ENCODE peak calls at places on chromosomes 13 and 19, in four cellular contexts. One of them, this sample, is unnamed.

GRCh38 chr19:54114340-54114826 is 1.1 kb downstream of the TFPT start:
- DNase-seq in BE2C: peak; percentile 51
- DNase-seq in IMR-90: peak; percentile 18
- DNase-seq in activated B cell treated with CpG ODN at 0.5 μM for 24 hours: no peak
- DNase-seq in this sample: no peak

GRCh38 chr13:35822666-35823065 is 308.5 kb downstream of the DCLK1 start:
- DNase-seq in IMR-90: no peak
- DNase-seq in BE2C: no peak
- DNase-seq in activated B cell treated with CpG ODN at 0.5 μM for 24 hours: no peak
- DNase-seq in this sample: no peak

GRCh38 chr13:37070145-37070695 is 10.7 kb upstream of the SUPT20H start:
- DNase-seq in IMR-90: no peak
- DNase-seq in BE2C: peak; percentile 19
- DNase-seq in activated B cell treated with CpG ODN at 0.5 μM for 24 hours: no peak
- DNase-seq in this sample: no peak

GRCh38 chr19:1445185-1445931 is 4.6 kb upstream of the APC2 start:
- DNase-seq in IMR-90: peak; percentile 35
- DNase-seq in BE2C: peak; percentile 82
- DNase-seq in activated B cell treated with CpG ODN at 0.5 μM for 24 hours: peak; percentile 85
- DNase-seq in this sample: peak; percentile 82

GRCh38 chr19:39195755-39196154 is 1.0 kb upstream of the NCCRP1 start:
- DNase-seq in activated B cell treated with CpG ODN at 0.5 μM for 24 hours: no peak
- DNase-seq in BE2C: no peak
- DNase-seq in IMR-90: no peak
- DNase-seq in this sample: no peak

GRCh38 chr19:1571358-1571757 is 3.2 kb upstream of the MEX3D start:
- DNase-seq in IMR-90: no peak
- DNase-seq in activated B cell treated with CpG ODN at 0.5 μM for 24 hours: no peak
- DNase-seq in BE2C: no peak
- DNase-seq in this sample: no peak

GRCh38 chr19:41415154-41415571 is 12.0 kb downstream of the B3GNT8 start:
- DNase-seq in IMR-90: no peak
- DNase-seq in activated B cell treated with CpG ODN at 0.5 μM for 24 hours: no peak
- DNase-seq in BE2C: peak; percentile 67
- DNase-seq in this sample: no peak

GRCh38 chr13:27991881-27992280 is 3.4 kb upstream of the URAD start:
- DNase-seq in BE2C: no peak
- DNase-seq in activated B cell treated with CpG ODN at 0.5 μM for 24 hours: no peak
- DNase-seq in IMR-90: no peak
- DNase-seq in this sample: no peak

GRCh38 chr13:60679928-60680693 is 283.1 kb downstream of the TDRD3 start:
- DNase-seq in activated B cell treated with CpG ODN at 0.5 μM for 24 hours: no peak
- DNase-seq in IMR-90: no peak
- DNase-seq in BE2C: no peak
- DNase-seq in this sample: no peak

GRCh38 chr13:46629811-46630413 is 76.9 kb downstream of the LRCH1 start:
- DNase-seq in activated B cell treated with CpG ODN at 0.5 μM for 24 hours: no peak
- DNase-seq in BE2C: peak; percentile 39
- DNase-seq in IMR-90: no peak
- DNase-seq in this sample: no peak

GRCh38 chr13:112774829-112775565 is 85.2 kb downstream of the ATP11A start:
- DNase-seq in activated B cell treated with CpG ODN at 0.5 μM for 24 hours: no peak
- DNase-seq in BE2C: no peak
- DNase-seq in IMR-90: no peak
- DNase-seq in this sample: no peak

GRCh38 chr13:97221989-97222700 is at the start of gene MBNL2:
- DNase-seq in IMR-90: peak; percentile 94
- DNase-seq in BE2C: peak; percentile 91
- DNase-seq in activated B cell treated with CpG ODN at 0.5 μM for 24 hours: peak; percentile 67
- DNase-seq in this sample: peak; percentile 63

GRCh38 chr19:32642771-32643170 is 32.2 kb downstream of the ANKRD27 start:
- DNase-seq in BE2C: no peak
- DNase-seq in activated B cell treated with CpG ODN at 0.5 μM for 24 hours: no peak
- DNase-seq in IMR-90: no peak
- DNase-seq in this sample: no peak

GRCh38 chr13:64276232-64276631 is 2860.6 kb upstream of the PCDH20 start:
- DNase-seq in activated B cell treated with CpG ODN at 0.5 μM for 24 hours: no peak
- DNase-seq in BE2C: no peak
- DNase-seq in IMR-90: no peak
- DNase-seq in this sample: no peak

GRCh38 chr19:4370418-4371041 is 27.2 kb downstream of the MPND start:
- DNase-seq in activated B cell treated with CpG ODN at 0.5 μM for 24 hours: no peak
- DNase-seq in IMR-90: no peak
- DNase-seq in BE2C: no peak
- DNase-seq in this sample: no peak

GRCh38 chr13:65453982-65454381 is 1776.2 kb downstream of the PCDH9 start:
- DNase-seq in activated B cell treated with CpG ODN at 0.5 μM for 24 hours: no peak
- DNase-seq in IMR-90: no peak
- DNase-seq in BE2C: no peak
- DNase-seq in this sample: no peak

GRCh38 chr19:40254714-40255418 is 28.4 kb upstream of the CCNP start:
- DNase-seq in IMR-90: no peak
- DNase-seq in activated B cell treated with CpG ODN at 0.5 μM for 24 hours: no peak
- DNase-seq in BE2C: no peak
- DNase-seq in this sample: no peak

GRCh38 chr13:110639935-110640334 is 24.6 kb downstream of the NAXD start:
- DNase-seq in activated B cell treated with CpG ODN at 0.5 μM for 24 hours: no peak
- DNase-seq in BE2C: no peak
- DNase-seq in IMR-90: no peak
- DNase-seq in this sample: no peak

GRCh38 chr13:40394304-40394983 is 272.0 kb downstream of the FOXO1 start:
- DNase-seq in BE2C: no peak
- DNase-seq in IMR-90: no peak
- DNase-seq in activated B cell treated with CpG ODN at 0.5 μM for 24 hours: no peak
- DNase-seq in this sample: no peak

GRCh38 chr19:58345558-58345957 is 7.7 kb downstream of the A1BG start:
- DNase-seq in BE2C: no peak
- DNase-seq in activated B cell treated with CpG ODN at 0.5 μM for 24 hours: no peak
- DNase-seq in IMR-90: no peak
- DNase-seq in this sample: no peak

GRCh38 chr19:44512326-44513298 is 12.3 kb upstream of the ZNF180 start:
- DNase-seq in IMR-90: peak; percentile 58
- DNase-seq in BE2C: peak; percentile 49
- DNase-seq in activated B cell treated with CpG ODN at 0.5 μM for 24 hours: no peak
- DNase-seq in this sample: peak; percentile 82

GRCh38 chr13:25881136-25881926 is 170.5 kb downstream of the SHISA2 start:
- DNase-seq in BE2C: no peak
- DNase-seq in activated B cell treated with CpG ODN at 0.5 μM for 24 hours: no peak
- DNase-seq in IMR-90: no peak
- DNase-seq in this sample: no peak

GRCh38 chr19:36573948-36574726 is 1.0 kb upstream of the ZNF529 start:
- DNase-seq in IMR-90: peak; percentile 35
- DNase-seq in BE2C: no peak
- DNase-seq in activated B cell treated with CpG ODN at 0.5 μM for 24 hours: no peak
- DNase-seq in this sample: no peak

GRCh38 chr13:111184685-111185401 is 69.7 kb downstream of the ARHGEF7 start:
- DNase-seq in IMR-90: no peak
- DNase-seq in BE2C: peak; percentile 34
- DNase-seq in activated B cell treated with CpG ODN at 0.5 μM for 24 hours: peak; percentile 60
- DNase-seq in this sample: no peak

GRCh38 chr13:64453831-64454230 is 2776.3 kb downstream of the PCDH9 start:
- DNase-seq in IMR-90: peak; percentile 1
- DNase-seq in BE2C: peak; percentile 29
- DNase-seq in activated B cell treated with CpG ODN at 0.5 μM for 24 hours: no peak
- DNase-seq in this sample: no peak

GRCh38 chr19:12695997-12696365 is 450 bp downstream of the FBXW9 start:
- DNase-seq in activated B cell treated with CpG ODN at 0.5 μM for 24 hours: no peak
- DNase-seq in IMR-90: no peak
- DNase-seq in BE2C: no peak
- DNase-seq in this sample: no peak

GRCh38 chr19:38538793-38539528 is 78.8 kb downstream of the MAP4K1 start:
- DNase-seq in BE2C: no peak
- DNase-seq in activated B cell treated with CpG ODN at 0.5 μM for 24 hours: no peak
- DNase-seq in IMR-90: no peak
- DNase-seq in this sample: no peak

GRCh38 chr19:54169149-54169731 is 3.7 kb downstream of the TMC4 start:
- DNase-seq in IMR-90: no peak
- DNase-seq in BE2C: no peak
- DNase-seq in activated B cell treated with CpG ODN at 0.5 μM for 24 hours: no peak
- DNase-seq in this sample: no peak

GRCh38 chr13:72121466-72121865 is 254.5 kb upstream of the DACH1 start:
- DNase-seq in activated B cell treated with CpG ODN at 0.5 μM for 24 hours: no peak
- DNase-seq in IMR-90: no peak
- DNase-seq in BE2C: no peak
- DNase-seq in this sample: no peak

GRCh38 chr13:100589178-100589725 is 663 bp upstream of the GGACT start:
- DNase-seq in IMR-90: no peak
- DNase-seq in BE2C: no peak
- DNase-seq in activated B cell treated with CpG ODN at 0.5 μM for 24 hours: no peak
- DNase-seq in this sample: no peak

GRCh38 chr13:94537740-94538630 is 58.0 kb downstream of the TGDS start:
- DNase-seq in IMR-90: no peak
- DNase-seq in BE2C: no peak
- DNase-seq in activated B cell treated with CpG ODN at 0.5 μM for 24 hours: no peak
- DNase-seq in this sample: no peak

GRCh38 chr19:49907745-49908446 is 11.2 kb upstream of the IL4I1 start:
- DNase-seq in IMR-90: no peak
- DNase-seq in BE2C: no peak
- DNase-seq in activated B cell treated with CpG ODN at 0.5 μM for 24 hours: no peak
- DNase-seq in this sample: no peak

GRCh38 chr13:99525967-99526366 is 24.7 kb downstream of the TM9SF2 start:
- DNase-seq in IMR-90: peak; percentile 8
- DNase-seq in BE2C: no peak
- DNase-seq in activated B cell treated with CpG ODN at 0.5 μM for 24 hours: no peak
- DNase-seq in this sample: no peak

GRCh38 chr19:33721735-33722297 is 74.9 kb upstream of the KCTD15 start:
- DNase-seq in activated B cell treated with CpG ODN at 0.5 μM for 24 hours: no peak
- DNase-seq in IMR-90: no peak
- DNase-seq in BE2C: no peak
- DNase-seq in this sample: no peak

GRCh38 chr19:33722456-33723239 is 74.0 kb upstream of the KCTD15 start:
- DNase-seq in activated B cell treated with CpG ODN at 0.5 μM for 24 hours: no peak
- DNase-seq in IMR-90: no peak
- DNase-seq in BE2C: peak; percentile 46
- DNase-seq in this sample: no peak

GRCh38 chr19:33720155-33720493 is 76.5 kb upstream of the KCTD15 start:
- DNase-seq in IMR-90: no peak
- DNase-seq in activated B cell treated with CpG ODN at 0.5 μM for 24 hours: no peak
- DNase-seq in BE2C: no peak
- DNase-seq in this sample: no peak

GRCh38 chr19:33719366-33720154 is 77.1 kb upstream of the KCTD15 start:
- DNase-seq in IMR-90: no peak
- DNase-seq in activated B cell treated with CpG ODN at 0.5 μM for 24 hours: no peak
- DNase-seq in BE2C: no peak
- DNase-seq in this sample: no peak

GRCh38 chr19:33720691-33721682 is 75.7 kb upstream of the KCTD15 start:
- DNase-seq in BE2C: peak; percentile 49
- DNase-seq in activated B cell treated with CpG ODN at 0.5 μM for 24 hours: no peak
- DNase-seq in IMR-90: no peak
- DNase-seq in this sample: no peak
- TF ChIP-seq CTCF in BE2C: peak; percentile 62
- TF ChIP-seq CTCF in activated B cell treated with CpG ODN at 0.5 μM for 24 hours: no peak
- TF ChIP-seq CTCF in IMR-90: no peak
- TF ChIP-seq CTCF in this sample: no peak

GRCh38 chr19:11226716-11227166 is 12.7 kb upstream of the ANGPTL8 start:
- DNase-seq in activated B cell treated with CpG ODN at 0.5 μM for 24 hours: no peak
- DNase-seq in IMR-90: no peak
- DNase-seq in BE2C: no peak
- DNase-seq in this sample: no peak

GRCh38 chr19:11225815-11226214 is 13.6 kb upstream of the ANGPTL8 start:
- DNase-seq in IMR-90: no peak
- DNase-seq in activated B cell treated with CpG ODN at 0.5 μM for 24 hours: no peak
- DNase-seq in BE2C: no peak
- DNase-seq in this sample: no peak

GRCh38 chr19:11224429-11224828 is 15.0 kb upstream of the ANGPTL8 start:
- DNase-seq in BE2C: no peak
- DNase-seq in IMR-90: no peak
- DNase-seq in activated B cell treated with CpG ODN at 0.5 μM for 24 hours: no peak
- DNase-seq in this sample: no peak

GRCh38 chr19:11225172-11225571 is 14.2 kb upstream of the ANGPTL8 start:
- DNase-seq in BE2C: no peak
- DNase-seq in activated B cell treated with CpG ODN at 0.5 μM for 24 hours: no peak
- DNase-seq in IMR-90: no peak
- DNase-seq in this sample: no peak

GRCh38 chr19:11227201-11227886 is 12.1 kb upstream of the ANGPTL8 start:
- DNase-seq in activated B cell treated with CpG ODN at 0.5 μM for 24 hours: no peak
- DNase-seq in IMR-90: no peak
- DNase-seq in BE2C: peak; percentile 45
- DNase-seq in this sample: peak; percentile 92
- TF ChIP-seq CTCF in activated B cell treated with CpG ODN at 0.5 μM for 24 hours: no peak
- TF ChIP-seq CTCF in IMR-90: no peak
- TF ChIP-seq CTCF in BE2C: peak; percentile 12
- TF ChIP-seq CTCF in this sample: peak; percentile 58

GRCh38 chr19:35478794-35479193 is 11.5 kb downstream of the KRTDAP start:
- DNase-seq in IMR-90: no peak
- DNase-seq in BE2C: peak; percentile 37
- DNase-seq in activated B cell treated with CpG ODN at 0.5 μM for 24 hours: no peak
- DNase-seq in this sample: no peak

GRCh38 chr19:35476149-35476548 is 14.1 kb downstream of the KRTDAP start:
- DNase-seq in BE2C: no peak
- DNase-seq in IMR-90: no peak
- DNase-seq in activated B cell treated with CpG ODN at 0.5 μM for 24 hours: no peak
- DNase-seq in this sample: peak; percentile 77

GRCh38 chr19:35474104-35474503 is 16.2 kb downstream of the KRTDAP start:
- DNase-seq in BE2C: no peak
- DNase-seq in IMR-90: no peak
- DNase-seq in activated B cell treated with CpG ODN at 0.5 μM for 24 hours: no peak
- DNase-seq in this sample: no peak

GRCh38 chr19:35483089-35483488 is 7.2 kb downstream of the KRTDAP start:
- DNase-seq in activated B cell treated with CpG ODN at 0.5 μM for 24 hours: no peak
- DNase-seq in BE2C: no peak
- DNase-seq in IMR-90: no peak
- DNase-seq in this sample: no peak

DNA sequence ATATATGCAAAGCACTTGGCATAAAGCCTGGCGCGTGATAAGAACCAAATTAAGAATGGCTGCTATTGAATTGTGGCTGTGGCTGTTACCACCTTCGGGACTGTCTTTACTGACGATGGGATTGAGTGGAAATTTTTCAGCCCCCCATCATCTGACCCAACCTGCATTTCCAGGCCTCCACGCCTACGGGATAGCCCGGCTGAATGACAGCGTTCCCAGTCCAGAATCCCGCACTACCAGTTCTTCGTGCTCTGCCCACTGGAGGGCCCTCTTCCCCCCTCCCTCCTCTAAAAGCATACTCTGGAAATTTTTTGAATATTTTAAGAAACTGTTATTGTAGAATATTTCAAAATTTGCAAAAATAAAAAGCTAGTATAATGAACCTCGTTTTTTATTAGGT is 11.0 kb downstream of the KRTDAP start:
- DNase-seq in BE2C: peak; percentile 59
- DNase-seq in IMR-90: no peak
- DNase-seq in activated B cell treated with CpG ODN at 0.5 μM for 24 hours: no peak
- DNase-seq in this sample: no peak
- TF ChIP-seq CTCF in BE2C: peak; percentile 58
- TF ChIP-seq CTCF in IMR-90: no peak
- TF ChIP-seq CTCF in activated B cell treated with CpG ODN at 0.5 μM for 24 hours: no peak
- TF ChIP-seq CTCF in this sample: no peak

GRCh38 chr13:41568990-41569387 is 111.6 kb downstream of the RGCC start:
- DNase-seq in BE2C: no peak
- DNase-seq in IMR-90: peak; percentile 70
- DNase-seq in activated B cell treated with CpG ODN at 0.5 μM for 24 hours: no peak
- DNase-seq in this sample: no peak
- TF ChIP-seq CTCF in BE2C: no peak
- TF ChIP-seq CTCF in IMR-90: no peak
- TF ChIP-seq CTCF in activated B cell treated with CpG ODN at 0.5 μM for 24 hours: no peak
- TF ChIP-seq CTCF in this sample: no peak

This sample was measured in WTC11.